ENCODE peak calls at places on chromosomes 4 and X, in four cellular contexts. N is cerebellum, O is HCEC 1CT, J is amniotic epithelial cell. V is an unnamed sample.

GRCh38 chr4:95431678-95432077 is 117.1 kb downstream of the UNC5C start:
- DNase-seq in O (no peak), N (no peak), J (no peak), V (no peak)

GRCh38 chrX:140712413-140713173 is 3.0 kb downstream of the LINC00632 start:
- DNase-seq in O (no peak), N (peak; percentile 54), J (peak; percentile 45), V (peak; percentile 82)

GRCh38 chr4:152188801-152189200 is 347.1 kb downstream of the FBXW7 start:
- DNase-seq in O (no peak), N (peak; percentile 33), J (no peak), V (no peak)

GRCh38 chr4:73161527-73162185 is 92.1 kb upstream of the COX18 start:
- DNase-seq in N (no peak), O (no peak), J (no peak), V (no peak)

GRCh38 chrX:154890990-154891639 is 5.0 kb downstream of the F8A1 start:
- DNase-seq in N (no peak), O (no peak), J (peak; percentile 0), V (no peak)

GRCh38 chr4:53306729-53307128 is 59.1 kb downstream of the SCFD2 start:
- DNase-seq in N (no peak), O (peak; percentile 55), J (no peak), V (peak; percentile 20)

GRCh38 chr4:90030202-90030601 is 97.0 kb upstream of the CCSER1 start:
- DNase-seq in J (no peak), O (no peak), N (no peak), V (no peak)

GRCh38 chr4:56728512-56728911 is 47.4 kb upstream of the HOPX start:
- DNase-seq in N (no peak), J (peak; percentile 100), O (peak; percentile 88), V (peak; percentile 8)

GRCh38 chr4:43471950-43472349 is 579.4 kb downstream of the GRXCR1 start:
- DNase-seq in J (no peak), N (no peak), O (no peak), V (no peak)

GRCh38 chr4:38323141-38323634 is 340.8 kb upstream of the KLF3 start:
- DNase-seq in O (no peak), N (no peak), J (peak; percentile 32), V (no peak)

GRCh38 chr4:183249854-183250253 is 70.2 kb downstream of the CLDN22 start:
- DNase-seq in J (peak; percentile 41), O (peak; percentile 15), N (no peak), V (peak; percentile 40)

GRCh38 chr4:86493460-86493859 is 100.7 kb upstream of the PTPN13 start:
- DNase-seq in J (peak; percentile 42), N (no peak), O (no peak), V (peak; percentile 33)

GRCh38 chrX:84501798-84502628 is at the start of gene HDX:
- DNase-seq in O (peak; percentile 76), J (peak; percentile 75), N (peak; percentile 65), V (peak; percentile 86)

GRCh38 chr4:185792384-185793146 is 19.4 kb downstream of the SORBS2 start:
- DNase-seq in O (peak; percentile 84), N (no peak), J (peak; percentile 92), V (no peak)

GRCh38 chrX:121851033-121851432 is 803.6 kb downstream of the GLUD2 start:
- DNase-seq in J (peak; percentile 0), O (no peak), N (no peak), V (no peak)

GRCh38 chrX:20267924-20268701 is 1.4 kb upstream of the RPS6KA3 start:
- DNase-seq in J (no peak), O (no peak), N (peak; percentile 50), V (peak; percentile 33)

GRCh38 chr4:45120163-45120562 is 393.8 kb upstream of the GNPDA2 start:
- DNase-seq in N (peak; percentile 2), J (no peak), O (no peak), V (no peak)

GRCh38 chr4:75696036-75696435 is 22.8 kb upstream of the G3BP2 start:
- DNase-seq in J (no peak), O (no peak), N (no peak), V (no peak)

GRCh38 chr4:177214935-177215334 is 94.7 kb upstream of the NEIL3 start:
- DNase-seq in J (peak; percentile 31), O (peak; percentile 72), N (no peak), V (no peak)

GRCh38 chrX:22559506-22559905 is 286.8 kb downstream of the CBLL2 start:
- DNase-seq in O (no peak), J (no peak), N (no peak), V (no peak)

GRCh38 chr4:90572996-90573395 is 445.8 kb downstream of the CCSER1 start:
- DNase-seq in O (no peak), J (no peak), N (no peak), V (no peak)

GRCh38 chr4:150235317-150235716 is 157.1 kb downstream of the DCLK2 start:
- DNase-seq in O (no peak), N (no peak), J (no peak), V (no peak)

GRCh38 chr4:138494931-138495330 is 252.8 kb upstream of the SLC7A11 start:
- DNase-seq in N (no peak), J (peak; percentile 35), O (no peak), V (peak; percentile 12)

GRCh38 chr4:54439831-54440243 is 210.7 kb downstream of the PDGFRA start:
- DNase-seq in N (no peak), J (peak; percentile 30), O (peak; percentile 62), V (peak; percentile 70)

GRCh38 chrX:5907202-5907601 is 321.5 kb downstream of the NLGN4X start:
- DNase-seq in J (no peak), N (no peak), O (no peak), V (no peak)

GRCh38 chr4:73422458-73422752 is 13.6 kb upstream of the AFP start:
- DNase-seq in N (no peak), O (no peak), J (no peak), V (no peak)

V was measured in Ammon's horn.